ENCODE peak calls at places on chromosomes 3 and 15, in eight cellular contexts. B, U, I, P, O, Y, H and X are unnamed samples.

GRCh38 chr3:111802700-111803099 is 56.4 kb upstream of the PHLDB2 start:
- DNase-seq in B (no peak), U (no peak), I (no peak), P (no peak), O (no peak), Y (no peak), H (no peak), X (no peak)

GRCh38 chr3:186930639-186931486 is 537 bp downstream of the ST6GAL1 start:
- DNase-seq in B (peak), U (peak), I (peak), P (peak), O (no peak), Y (peak), H (no peak), X (peak)

GRCh38 chr15:50183112-50183794 is 1.3 kb downstream of the SLC27A2 start:
- DNase-seq in B (no peak), U (no peak), I (no peak), P (no peak), O (no peak), Y (no peak), H (no peak), X (no peak)

GRCh38 chr3:160806686-160807085 is 50.7 kb downstream of the PPM1L start:
- DNase-seq in B (no peak), U (no peak), I (no peak), P (no peak), O (no peak), Y (no peak), H (no peak), X (no peak)

GRCh38 chr3:13305623-13306022 is 114.5 kb downstream of the NUP210 start:
- DNase-seq in B (no peak), U (no peak), I (no peak), P (no peak), O (no peak), Y (no peak), H (no peak), X (no peak)

GRCh38 chr15:70128757-70129140 is 31.0 kb upstream of the TLE3 start:
- DNase-seq in B (no peak), U (no peak), I (no peak), P (no peak), O (no peak), Y (no peak), H (no peak), X (no peak)

GRCh38 chr3:184368804-184369183 is 7.3 kb downstream of the POLR2H start:
- DNase-seq in B (no peak), U (no peak), I (no peak), P (no peak), O (no peak), Y (no peak), H (no peak), X (no peak)

GRCh38 chr15:57079446-57079845 is 161.0 kb downstream of the TCF12 start:
- DNase-seq in B (no peak), U (no peak), I (no peak), P (no peak), O (no peak), Y (no peak), H (no peak), X (no peak)

GRCh38 chr3:40620151-40620550 is 95.4 kb downstream of the ZNF621 start:
- DNase-seq in B (no peak), U (no peak), I (no peak), P (no peak), O (no peak), Y (no peak), H (no peak), X (no peak)

GRCh38 chr3:72756900-72757299 is 91.3 kb downstream of the SHQ1 start:
- DNase-seq in B (no peak), U (no peak), I (no peak), P (no peak), O (no peak), Y (no peak), H (no peak), X (no peak)

GRCh38 chr3:32391643-32392529 is at the start of gene CMTM7:
- DNase-seq in B (peak), U (peak), I (peak), P (peak), O (no peak), Y (peak), H (no peak), X (peak)

GRCh38 chr15:68821898-68822380 is 1.2 kb upstream of the ANP32A start:
- DNase-seq in B (peak), U (no peak), I (no peak), P (no peak), O (no peak), Y (no peak), H (no peak), X (no peak)

GRCh38 chr3:112888388-112889085 is 41.9 kb upstream of the CD200R1L start:
- DNase-seq in B (no peak), U (no peak), I (no peak), P (no peak), O (peak), Y (no peak), H (no peak), X (no peak)

GRCh38 chr15:63371297-63371918 is 10.2 kb downstream of the CA12 start:
- DNase-seq in B (peak), U (no peak), I (peak), P (no peak), O (no peak), Y (no peak), H (no peak), X (no peak)

GRCh38 chr3:126343675-126344074 is 13.5 kb downstream of the KLF15 start:
- DNase-seq in B (no peak), U (no peak), I (peak), P (no peak), O (no peak), Y (peak), H (no peak), X (peak)

GRCh38 chr15:63196846-63197245 is 7.4 kb downstream of the RAB8B start:
- DNase-seq in B (no peak), U (peak), I (no peak), P (no peak), O (peak), Y (no peak), H (no peak), X (no peak)

GRCh38 chr3:161969867-161970266 is 473.3 kb downstream of the OTOL1 start:
- DNase-seq in B (no peak), U (no peak), I (no peak), P (no peak), O (no peak), Y (no peak), H (no peak), X (no peak)

GRCh38 chr3:134126153-134126552 is 96.4 kb upstream of the SLCO2A1 start:
- DNase-seq in B (no peak), U (no peak), I (no peak), P (no peak), O (no peak), Y (no peak), H (no peak), X (no peak)

GRCh38 chr3:155807823-155808222 is 1.7 kb upstream of the C3orf33 start:
- DNase-seq in B (no peak), U (no peak), I (no peak), P (no peak), O (no peak), Y (no peak), H (no peak), X (no peak)

GRCh38 chr3:79564192-79564591 is 203.6 kb downstream of the ROBO1 start:
- DNase-seq in B (no peak), U (no peak), I (no peak), P (no peak), O (no peak), Y (no peak), H (no peak), X (no peak)

GRCh38 chr3:181327349-181327748 is 337.8 kb upstream of the DNAJC19 start:
- DNase-seq in B (no peak), U (no peak), I (no peak), P (no peak), O (no peak), Y (no peak), H (no peak), X (no peak)

GRCh38 chr3:177488740-177489139 is 291.5 kb upstream of the TBL1XR1 start:
- DNase-seq in B (no peak), U (no peak), I (no peak), P (no peak), O (no peak), Y (no peak), H (no peak), X (no peak)
- H3K4me3 ChIP-seq in B (no peak), U (no peak), I (no peak), P (no peak), O (no peak), Y (no peak), H (no peak), X (no peak)

GRCh38 chr15:58773024-58773423 is 1.9 kb downstream of the MINDY2 start:
- DNase-seq in B (no peak), U (no peak), I (no peak), P (no peak), O (no peak), Y (no peak), H (no peak), X (no peak)
- H3K4me3 ChIP-seq in B (peak), U (peak), I (peak), P (peak), O (peak), Y (peak), H (peak), X (peak)

GRCh38 chr15:76812381-76812780 is 92.8 kb downstream of the SCAPER start:
- DNase-seq in B (no peak), U (no peak), I (no peak), P (no peak), O (no peak), Y (no peak), H (no peak), X (no peak)
- H3K4me3 ChIP-seq in B (no peak), U (no peak), I (no peak), P (no peak), O (no peak), Y (no peak), H (no peak), X (no peak)

DNA sequence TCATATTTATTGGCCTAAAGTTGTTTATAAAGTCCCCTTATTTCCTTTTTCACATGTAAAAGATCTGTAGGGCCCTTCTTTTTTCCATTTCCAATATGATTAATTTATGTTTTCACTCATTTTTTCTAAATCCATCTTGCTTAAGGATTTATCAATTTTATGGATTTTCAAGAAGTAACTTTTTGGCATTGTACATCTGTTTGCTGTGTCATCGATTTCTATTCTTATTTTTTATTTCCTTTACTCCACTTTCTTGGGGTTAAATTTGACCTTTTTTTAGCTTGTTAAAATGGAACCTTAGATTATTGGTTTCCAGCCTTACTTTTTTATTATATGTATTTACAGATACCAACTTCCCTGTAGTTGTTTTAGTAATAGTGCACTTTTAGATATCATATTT is 207.9 kb downstream of the LRTM1 start:
- DNase-seq in B (no peak), U (no peak), I (no peak), P (no peak), O (no peak), Y (no peak), H (no peak), X (no peak)
- H3K4me3 ChIP-seq in B (no peak), U (no peak), I (no peak), P (no peak), O (no peak), Y (no peak), H (no peak), X (no peak)

GRCh38 chr15:25790003-25790660 is 73.0 kb downstream of the ATP10A start:
- DNase-seq in B (peak), U (no peak), I (peak), P (no peak), O (no peak), Y (peak), H (peak), X (peak)
- H3K4me3 ChIP-seq in B (no peak), U (no peak), I (no peak), P (no peak), O (no peak), Y (no peak), H (peak), X (no peak)

GRCh38 chr3:26931891-26932290 is 309.3 kb downstream of the LRRC3B start:
- DNase-seq in B (no peak), U (no peak), I (no peak), P (no peak), O (no peak), Y (no peak), H (no peak), X (no peak)

GRCh38 chr3:26932752-26933151 is 310.2 kb downstream of the LRRC3B start:
- DNase-seq in B (no peak), U (no peak), I (no peak), P (no peak), O (no peak), Y (no peak), H (no peak), X (no peak)
- H3K4me3 ChIP-seq in B (no peak), U (no peak), I (no peak), P (no peak), O (no peak), Y (no peak), H (no peak), X (no peak)

GRCh38 chr15:45449387-45449786 is 71.0 kb upstream of the GATM start:
- DNase-seq in B (no peak), U (no peak), I (no peak), P (no peak), O (no peak), Y (no peak), H (no peak), X (no peak)
- H3K4me3 ChIP-seq in B (no peak), U (no peak), I (no peak), P (no peak), O (no peak), Y (no peak), H (no peak), X (no peak)